ENCODE peak calls at places on chromosome 14, in four cellular contexts. One of them, this sample, is unnamed.

GRCh38 chr14:42214981-42215491 is 608.4 kb downstream of the LRFN5 start:
- DNase-seq in stimulated activated CD8-positive, alpha-beta memory T cell treated with anti-CD3 and anti-CD28 coated beads, Interleukin-7, amount 100 ng/mL, for 1 hour: no peak
- DNase-seq in WTC11: no peak
- DNase-seq in CD4-positive, CD25-positive, alpha-beta regulatory T cell: no peak
- DNase-seq in this sample: no peak

GRCh38 chr14:88669346-88669745 is 106.5 kb downstream of the ZC3H14 start:
- DNase-seq in CD4-positive, CD25-positive, alpha-beta regulatory T cell: no peak
- DNase-seq in WTC11: peak; percentile 15
- DNase-seq in stimulated activated CD8-positive, alpha-beta memory T cell treated with anti-CD3 and anti-CD28 coated beads, Interleukin-7, amount 100 ng/mL, for 1 hour: no peak
- DNase-seq in this sample: no peak

GRCh38 chr14:104268725-104269436 is 130.5 kb downstream of the KIF26A start:
- DNase-seq in stimulated activated CD8-positive, alpha-beta memory T cell treated with anti-CD3 and anti-CD28 coated beads, Interleukin-7, amount 100 ng/mL, for 1 hour: no peak
- DNase-seq in WTC11: peak; percentile 10
- DNase-seq in CD4-positive, CD25-positive, alpha-beta regulatory T cell: no peak
- DNase-seq in this sample: no peak

GRCh38 chr14:61322799-61323290 is 1.5 kb downstream of the PRKCH start:
- DNase-seq in stimulated activated CD8-positive, alpha-beta memory T cell treated with anti-CD3 and anti-CD28 coated beads, Interleukin-7, amount 100 ng/mL, for 1 hour: no peak
- DNase-seq in WTC11: no peak
- DNase-seq in CD4-positive, CD25-positive, alpha-beta regulatory T cell: no peak
- DNase-seq in this sample: no peak

GRCh38 chr14:22339277-22339676 is 249.7 kb downstream of the DAD1 start:
- DNase-seq in WTC11: no peak
- DNase-seq in CD4-positive, CD25-positive, alpha-beta regulatory T cell: no peak
- DNase-seq in stimulated activated CD8-positive, alpha-beta memory T cell treated with anti-CD3 and anti-CD28 coated beads, Interleukin-7, amount 100 ng/mL, for 1 hour: no peak
- DNase-seq in this sample: no peak

GRCh38 chr14:74702293-74702692 is 10.6 kb downstream of the AREL1 start:
- DNase-seq in WTC11: no peak
- DNase-seq in CD4-positive, CD25-positive, alpha-beta regulatory T cell: no peak
- DNase-seq in stimulated activated CD8-positive, alpha-beta memory T cell treated with anti-CD3 and anti-CD28 coated beads, Interleukin-7, amount 100 ng/mL, for 1 hour: no peak
- DNase-seq in this sample: no peak

GRCh38 chr14:32197919-32198318 is 3.9 kb upstream of the RNU6-7 start:
- DNase-seq in stimulated activated CD8-positive, alpha-beta memory T cell treated with anti-CD3 and anti-CD28 coated beads, Interleukin-7, amount 100 ng/mL, for 1 hour: no peak
- DNase-seq in CD4-positive, CD25-positive, alpha-beta regulatory T cell: no peak
- DNase-seq in WTC11: no peak
- DNase-seq in this sample: no peak

GRCh38 chr14:34874386-34875030 is 652 bp downstream of the BAZ1A start:
- DNase-seq in WTC11: peak; percentile 63
- DNase-seq in stimulated activated CD8-positive, alpha-beta memory T cell treated with anti-CD3 and anti-CD28 coated beads, Interleukin-7, amount 100 ng/mL, for 1 hour: no peak
- DNase-seq in CD4-positive, CD25-positive, alpha-beta regulatory T cell: peak; percentile 35
- DNase-seq in this sample: peak; percentile 28

GRCh38 chr14:76312821-76313220 is 63.1 kb upstream of the ESRRB start:
- DNase-seq in CD4-positive, CD25-positive, alpha-beta regulatory T cell: no peak
- DNase-seq in WTC11: no peak
- DNase-seq in stimulated activated CD8-positive, alpha-beta memory T cell treated with anti-CD3 and anti-CD28 coated beads, Interleukin-7, amount 100 ng/mL, for 1 hour: no peak
- DNase-seq in this sample: no peak